ENCODE peak calls at places on chromosome 12, in ten cellular contexts. One of them, this sample, is unnamed.

GRCh38 chr12:74285773-74286172 is 251.9 kb upstream of the ATXN7L3B start:
- DNase-seq in adrenal gland: no peak
- DNase-seq in neural progenitor cell: no peak
- DNase-seq in neural crest cell: no peak
- DNase-seq in heart right ventricle: no peak
- DNase-seq in GM12865: no peak
- DNase-seq in psoas muscle: no peak
- DNase-seq in HFFc6: no peak
- DNase-seq in nephron progenitor cell: no peak
- DNase-seq in PC-3: peak; percentile 89
- DNase-seq in this sample: no peak

GRCh38 chr12:65335021-65335714 is 56.7 kb downstream of the MSRB3 start:
- DNase-seq in adrenal gland: no peak
- DNase-seq in heart right ventricle: peak; percentile 21
- DNase-seq in nephron progenitor cell: no peak
- DNase-seq in psoas muscle: no peak
- DNase-seq in neural crest cell: no peak
- DNase-seq in HFFc6: peak; percentile 67
- DNase-seq in PC-3: peak; percentile 60
- DNase-seq in neural progenitor cell: no peak
- DNase-seq in GM12865: no peak
- DNase-seq in this sample: peak; percentile 42

GRCh38 chr12:6494968-6495367 is 1.1 kb downstream of the NCAPD2 start:
- DNase-seq in neural crest cell: no peak
- DNase-seq in psoas muscle: no peak
- DNase-seq in adrenal gland: no peak
- DNase-seq in heart right ventricle: no peak
- DNase-seq in nephron progenitor cell: no peak
- DNase-seq in HFFc6: no peak
- DNase-seq in GM12865: no peak
- DNase-seq in neural progenitor cell: no peak
- DNase-seq in PC-3: peak; percentile 9
- DNase-seq in this sample: peak; percentile 26

GRCh38 chr12:130973109-130973508 is 19.4 kb downstream of the ADGRD1 start:
- DNase-seq in PC-3: no peak
- DNase-seq in neural progenitor cell: no peak
- DNase-seq in psoas muscle: no peak
- DNase-seq in GM12865: no peak
- DNase-seq in neural crest cell: no peak
- DNase-seq in adrenal gland: no peak
- DNase-seq in heart right ventricle: no peak
- DNase-seq in nephron progenitor cell: no peak
- DNase-seq in HFFc6: no peak
- DNase-seq in this sample: no peak

GRCh38 chr12:127060310-127060847 is 1206.6 kb upstream of the TMEM132C start:
- DNase-seq in HFFc6: no peak
- DNase-seq in adrenal gland: no peak
- DNase-seq in neural crest cell: no peak
- DNase-seq in neural progenitor cell: no peak
- DNase-seq in GM12865: no peak
- DNase-seq in PC-3: peak; percentile 88
- DNase-seq in heart right ventricle: no peak
- DNase-seq in psoas muscle: no peak
- DNase-seq in nephron progenitor cell: no peak
- DNase-seq in this sample: no peak

GRCh38 chr12:49491823-49492222 is 47.0 kb upstream of the KCNH3 start:
- DNase-seq in adrenal gland: no peak
- DNase-seq in heart right ventricle: no peak
- DNase-seq in neural progenitor cell: no peak
- DNase-seq in psoas muscle: no peak
- DNase-seq in HFFc6: no peak
- DNase-seq in PC-3: no peak
- DNase-seq in nephron progenitor cell: no peak
- DNase-seq in GM12865: no peak
- DNase-seq in neural crest cell: no peak
- DNase-seq in this sample: peak; percentile 49

GRCh38 chr12:57629897-57630471 is 3.0 kb downstream of the B4GALNT1 start:
- DNase-seq in neural crest cell: no peak
- DNase-seq in HFFc6: no peak
- DNase-seq in psoas muscle: peak; percentile 28
- DNase-seq in PC-3: no peak
- DNase-seq in heart right ventricle: no peak
- DNase-seq in GM12865: no peak
- DNase-seq in adrenal gland: no peak
- DNase-seq in neural progenitor cell: peak; percentile 1
- DNase-seq in nephron progenitor cell: no peak
- DNase-seq in this sample: no peak

GRCh38 chr12:131605304-131605829 is 105.5 kb upstream of the SFSWAP start:
- DNase-seq in nephron progenitor cell: no peak
- DNase-seq in heart right ventricle: no peak
- DNase-seq in PC-3: no peak
- DNase-seq in neural crest cell: no peak
- DNase-seq in neural progenitor cell: no peak
- DNase-seq in GM12865: no peak
- DNase-seq in adrenal gland: no peak
- DNase-seq in HFFc6: no peak
- DNase-seq in psoas muscle: no peak
- DNase-seq in this sample: no peak

GRCh38 chr12:93571360-93571853 is 1.1 kb upstream of the SOCS2 start:
- DNase-seq in neural crest cell: peak; percentile 84
- DNase-seq in adrenal gland: peak; percentile 82
- DNase-seq in heart right ventricle: peak; percentile 91
- DNase-seq in neural progenitor cell: peak; percentile 80
- DNase-seq in GM12865: peak; percentile 78
- DNase-seq in psoas muscle: peak; percentile 79
- DNase-seq in PC-3: peak; percentile 63
- DNase-seq in HFFc6: peak; percentile 70
- DNase-seq in nephron progenitor cell: peak; percentile 85
- DNase-seq in this sample: peak; percentile 64
- TF ChIP-seq CTCF in neural crest cell: peak; percentile 26
- TF ChIP-seq CTCF in adrenal gland: peak; percentile 36
- TF ChIP-seq CTCF in heart right ventricle: peak; percentile 49
- TF ChIP-seq CTCF in neural progenitor cell: peak; percentile 37
- TF ChIP-seq CTCF in GM12865: peak; percentile 40
- TF ChIP-seq CTCF in psoas muscle: no peak
- TF ChIP-seq CTCF in PC-3: peak; percentile 40
- TF ChIP-seq CTCF in HFFc6: peak; percentile 73
- TF ChIP-seq CTCF in nephron progenitor cell: no peak
- TF ChIP-seq CTCF in this sample: no peak

GRCh38 chr12:204261-204678 is 9.7 kb downstream of the SLC6A12 start:
- DNase-seq in GM12865: no peak
- DNase-seq in PC-3: no peak
- DNase-seq in neural crest cell: no peak
- DNase-seq in adrenal gland: no peak
- DNase-seq in nephron progenitor cell: no peak
- DNase-seq in neural progenitor cell: no peak
- DNase-seq in HFFc6: no peak
- DNase-seq in heart right ventricle: no peak
- DNase-seq in psoas muscle: no peak
- DNase-seq in this sample: no peak

GRCh38 chr12:205026-205425 is 8.9 kb downstream of the SLC6A12 start:
- DNase-seq in HFFc6: no peak
- DNase-seq in PC-3: no peak
- DNase-seq in neural progenitor cell: no peak
- DNase-seq in GM12865: no peak
- DNase-seq in psoas muscle: no peak
- DNase-seq in neural crest cell: no peak
- DNase-seq in nephron progenitor cell: no peak
- DNase-seq in heart right ventricle: no peak
- DNase-seq in adrenal gland: no peak
- DNase-seq in this sample: no peak

GRCh38 chr12:203074-203461 is 10.9 kb downstream of the SLC6A12 start:
- DNase-seq in GM12865: no peak
- DNase-seq in psoas muscle: no peak
- DNase-seq in PC-3: no peak
- DNase-seq in heart right ventricle: no peak
- DNase-seq in HFFc6: no peak
- DNase-seq in adrenal gland: no peak
- DNase-seq in nephron progenitor cell: no peak
- DNase-seq in neural crest cell: no peak
- DNase-seq in neural progenitor cell: no peak
- DNase-seq in this sample: no peak

GRCh38 chr12:202081-202731 is 11.8 kb downstream of the SLC6A12 start:
- DNase-seq in neural crest cell: no peak
- DNase-seq in nephron progenitor cell: peak; percentile 22
- DNase-seq in heart right ventricle: no peak
- DNase-seq in psoas muscle: peak; percentile 69
- DNase-seq in PC-3: peak; percentile 5
- DNase-seq in neural progenitor cell: peak; percentile 55
- DNase-seq in adrenal gland: no peak
- DNase-seq in GM12865: no peak
- DNase-seq in HFFc6: no peak
- DNase-seq in this sample: no peak

DNA sequence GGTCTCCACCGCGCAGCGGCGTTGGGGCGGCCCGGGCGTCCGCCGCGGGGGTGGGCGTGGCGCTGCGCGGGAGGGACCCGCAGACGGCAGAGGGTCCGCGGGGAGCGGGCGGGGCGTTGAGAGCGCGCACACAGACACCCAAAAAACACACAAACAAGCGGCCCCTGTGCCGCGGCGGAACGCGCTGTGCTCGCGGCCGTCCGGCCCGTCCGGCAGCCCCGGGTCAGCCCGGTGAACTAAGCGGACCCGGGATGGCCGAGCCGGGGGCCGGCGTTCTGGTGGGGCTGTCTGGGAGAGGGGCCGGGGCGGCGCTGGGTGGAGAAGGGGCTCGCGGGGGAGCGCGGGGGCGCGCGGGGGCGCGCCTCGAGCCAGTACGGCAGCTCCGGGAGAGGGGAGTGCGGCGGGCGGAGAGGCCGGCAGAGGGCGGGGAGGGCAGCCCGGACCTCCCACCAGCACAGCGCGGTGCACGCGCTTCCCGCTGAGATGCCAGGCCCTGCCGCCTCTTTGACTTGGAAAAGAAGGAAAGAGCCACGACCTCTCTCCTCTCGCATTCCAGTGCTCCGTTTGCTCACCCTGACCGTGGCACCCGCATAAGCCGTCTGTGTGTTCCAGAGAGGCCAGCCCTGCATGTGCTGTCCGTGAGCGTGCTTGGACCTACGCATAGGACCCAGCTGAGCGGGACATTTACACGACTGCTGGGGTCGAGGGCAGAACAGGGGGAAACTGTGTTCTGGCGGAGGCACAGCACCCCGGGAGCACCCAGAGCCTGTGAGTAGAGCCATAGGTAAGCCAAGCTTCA is 10.3 kb downstream of the SLC6A12 start:
- DNase-seq in GM12865: no peak
- DNase-seq in PC-3: no peak
- DNase-seq in neural progenitor cell: peak; percentile 82
- DNase-seq in psoas muscle: peak; percentile 73
- DNase-seq in neural crest cell: peak; percentile 59
- DNase-seq in HFFc6: no peak
- DNase-seq in nephron progenitor cell: peak; percentile 83
- DNase-seq in adrenal gland: no peak
- DNase-seq in heart right ventricle: no peak
- DNase-seq in this sample: no peak
- TF ChIP-seq CTCF in GM12865: no peak
- TF ChIP-seq CTCF in PC-3: no peak
- TF ChIP-seq CTCF in neural progenitor cell: peak; percentile 30
- TF ChIP-seq CTCF in psoas muscle: peak; percentile 11
- TF ChIP-seq CTCF in neural crest cell: peak; percentile 56
- TF ChIP-seq CTCF in HFFc6: no peak
- TF ChIP-seq CTCF in nephron progenitor cell: peak; percentile 19
- TF ChIP-seq CTCF in adrenal gland: no peak
- TF ChIP-seq CTCF in heart right ventricle: peak; percentile 19
- TF ChIP-seq CTCF in this sample: no peak

GRCh38 chr12:27076930-27077329 is 5.4 kb downstream of the C12orf71 start:
- DNase-seq in GM12865: no peak
- DNase-seq in HFFc6: peak; percentile 57
- DNase-seq in neural crest cell: no peak
- DNase-seq in PC-3: peak; percentile 97
- DNase-seq in psoas muscle: no peak
- DNase-seq in nephron progenitor cell: no peak
- DNase-seq in neural progenitor cell: no peak
- DNase-seq in adrenal gland: no peak
- DNase-seq in heart right ventricle: no peak
- DNase-seq in this sample: peak; percentile 48

GRCh38 chr12:27083861-27084271 is 1.5 kb upstream of the C12orf71 start:
- DNase-seq in HFFc6: peak; percentile 65
- DNase-seq in psoas muscle: no peak
- DNase-seq in heart right ventricle: peak; percentile 5
- DNase-seq in PC-3: no peak
- DNase-seq in neural progenitor cell: peak; percentile 75
- DNase-seq in nephron progenitor cell: peak; percentile 5
- DNase-seq in adrenal gland: no peak
- DNase-seq in GM12865: no peak
- DNase-seq in neural crest cell: peak; percentile 17
- DNase-seq in this sample: no peak

GRCh38 chr12:27077586-27077985 is 4.8 kb downstream of the C12orf71 start:
- DNase-seq in GM12865: no peak
- DNase-seq in adrenal gland: no peak
- DNase-seq in psoas muscle: no peak
- DNase-seq in neural crest cell: no peak
- DNase-seq in PC-3: peak; percentile 69
- DNase-seq in HFFc6: no peak
- DNase-seq in nephron progenitor cell: no peak
- DNase-seq in neural progenitor cell: no peak
- DNase-seq in heart right ventricle: no peak
- DNase-seq in this sample: peak; percentile 6

GRCh38 chr12:27085654-27086053 is 3.3 kb upstream of the C12orf71 start:
- DNase-seq in GM12865: no peak
- DNase-seq in heart right ventricle: no peak
- DNase-seq in PC-3: no peak
- DNase-seq in HFFc6: no peak
- DNase-seq in neural progenitor cell: no peak
- DNase-seq in psoas muscle: no peak
- DNase-seq in neural crest cell: no peak
- DNase-seq in adrenal gland: no peak
- DNase-seq in nephron progenitor cell: no peak
- DNase-seq in this sample: no peak

GRCh38 chr12:27081668-27082091 is 698 bp downstream of the C12orf71 start:
- DNase-seq in neural progenitor cell: peak; percentile 21
- DNase-seq in PC-3: peak; percentile 51
- DNase-seq in GM12865: no peak
- DNase-seq in heart right ventricle: no peak
- DNase-seq in nephron progenitor cell: no peak
- DNase-seq in HFFc6: no peak
- DNase-seq in neural crest cell: no peak
- DNase-seq in psoas muscle: no peak
- DNase-seq in adrenal gland: no peak
- DNase-seq in this sample: peak; percentile 73
- TF ChIP-seq CTCF in neural progenitor cell: peak; percentile 38
- TF ChIP-seq CTCF in PC-3: peak; percentile 50
- TF ChIP-seq CTCF in GM12865: no peak
- TF ChIP-seq CTCF in heart right ventricle: no peak
- TF ChIP-seq CTCF in nephron progenitor cell: no peak
- TF ChIP-seq CTCF in HFFc6: peak; percentile 38
- TF ChIP-seq CTCF in neural crest cell: no peak
- TF ChIP-seq CTCF in psoas muscle: no peak
- TF ChIP-seq CTCF in adrenal gland: no peak
- TF ChIP-seq CTCF in this sample: no peak

GRCh38 chr12:76078748-76079147 is 5.7 kb downstream of the NAP1L1 start:
- DNase-seq in PC-3: no peak
- DNase-seq in heart right ventricle: no peak
- DNase-seq in nephron progenitor cell: no peak
- DNase-seq in GM12865: no peak
- DNase-seq in HFFc6: no peak
- DNase-seq in neural crest cell: no peak
- DNase-seq in psoas muscle: no peak
- DNase-seq in adrenal gland: no peak
- DNase-seq in neural progenitor cell: no peak
- DNase-seq in this sample: no peak

GRCh38 chr12:76081909-76082308 is 2.6 kb downstream of the NAP1L1 start:
- DNase-seq in HFFc6: no peak
- DNase-seq in neural progenitor cell: no peak
- DNase-seq in PC-3: no peak
- DNase-seq in neural crest cell: no peak
- DNase-seq in nephron progenitor cell: no peak
- DNase-seq in heart right ventricle: no peak
- DNase-seq in psoas muscle: no peak
- DNase-seq in adrenal gland: no peak
- DNase-seq in GM12865: no peak
- DNase-seq in this sample: no peak

GRCh38 chr12:76083246-76083735 is 1.2 kb downstream of the NAP1L1 start:
- DNase-seq in PC-3: no peak
- DNase-seq in adrenal gland: no peak
- DNase-seq in GM12865: no peak
- DNase-seq in HFFc6: no peak
- DNase-seq in psoas muscle: no peak
- DNase-seq in neural crest cell: no peak
- DNase-seq in neural progenitor cell: no peak
- DNase-seq in nephron progenitor cell: no peak
- DNase-seq in heart right ventricle: no peak
- DNase-seq in this sample: no peak

GRCh38 chr12:76080017-76080728 is 4.3 kb downstream of the NAP1L1 start:
- DNase-seq in GM12865: no peak
- DNase-seq in adrenal gland: no peak
- DNase-seq in neural crest cell: no peak
- DNase-seq in HFFc6: peak; percentile 58
- DNase-seq in heart right ventricle: no peak
- DNase-seq in nephron progenitor cell: no peak
- DNase-seq in neural progenitor cell: no peak
- DNase-seq in psoas muscle: no peak
- DNase-seq in PC-3: no peak
- DNase-seq in this sample: no peak

GRCh38 chr12:76080729-76081415 is 3.6 kb downstream of the NAP1L1 start:
- DNase-seq in GM12865: peak; percentile 18
- DNase-seq in HFFc6: no peak
- DNase-seq in nephron progenitor cell: no peak
- DNase-seq in heart right ventricle: no peak
- DNase-seq in psoas muscle: no peak
- DNase-seq in neural crest cell: no peak
- DNase-seq in adrenal gland: no peak
- DNase-seq in PC-3: peak; percentile 13
- DNase-seq in neural progenitor cell: peak; percentile 49
- DNase-seq in this sample: no peak
- TF ChIP-seq CTCF in GM12865: peak; percentile 16
- TF ChIP-seq CTCF in HFFc6: peak; percentile 63
- TF ChIP-seq CTCF in nephron progenitor cell: no peak
- TF ChIP-seq CTCF in heart right ventricle: no peak
- TF ChIP-seq CTCF in psoas muscle: no peak
- TF ChIP-seq CTCF in neural crest cell: peak; percentile 48
- TF ChIP-seq CTCF in adrenal gland: no peak
- TF ChIP-seq CTCF in PC-3: peak; percentile 45
- TF ChIP-seq CTCF in neural progenitor cell: peak; percentile 35
- TF ChIP-seq CTCF in this sample: no peak

This sample was measured in RWPE1.